ENCODE peak calls at places on chromosomes 7 and 10, in eight cellular contexts. One of them, this sample, is unnamed.

GRCh38 chr10:79241990-79242619 is 105.2 kb upstream of the PPIF start:
- DNase-seq in lung: peak; percentile 64
- DNase-seq in uterus: peak; percentile 68
- DNase-seq in HCT116: no peak
- DNase-seq in HFFc6: peak; percentile 42
- DNase-seq in AG09309: no peak
- DNase-seq in GM20000: peak; percentile 86
- DNase-seq in endothelial cell: peak; percentile 73
- DNase-seq in this sample: peak; percentile 88

GRCh38 chr7:158959021-158959717 is 102.8 kb downstream of the DYNC2I1 start:
- DNase-seq in GM20000: no peak
- DNase-seq in HFFc6: no peak
- DNase-seq in uterus: no peak
- DNase-seq in AG09309: no peak
- DNase-seq in lung: no peak
- DNase-seq in endothelial cell: no peak
- DNase-seq in HCT116: no peak
- DNase-seq in this sample: no peak

GRCh38 chr7:1966631-1967200 is 266.0 kb downstream of the MAD1L1 start:
- DNase-seq in AG09309: no peak
- DNase-seq in endothelial cell: no peak
- DNase-seq in lung: no peak
- DNase-seq in HFFc6: no peak
- DNase-seq in GM20000: no peak
- DNase-seq in uterus: no peak
- DNase-seq in HCT116: no peak
- DNase-seq in this sample: no peak

GRCh38 chr10:94439275-94439861 is 37.0 kb downstream of the TBC1D12 start:
- DNase-seq in GM20000: no peak
- DNase-seq in HFFc6: no peak
- DNase-seq in uterus: no peak
- DNase-seq in HCT116: no peak
- DNase-seq in endothelial cell: peak; percentile 9
- DNase-seq in AG09309: no peak
- DNase-seq in lung: no peak
- DNase-seq in this sample: no peak

GRCh38 chr10:71406878-71407277 is 10.2 kb downstream of the CDH23 start:
- DNase-seq in HFFc6: no peak
- DNase-seq in AG09309: no peak
- DNase-seq in lung: no peak
- DNase-seq in endothelial cell: no peak
- DNase-seq in uterus: no peak
- DNase-seq in HCT116: no peak
- DNase-seq in GM20000: no peak
- DNase-seq in this sample: no peak

GRCh38 chr7:150972094-150972493 is 6.0 kb downstream of the KCNH2 start:
- DNase-seq in HCT116: no peak
- DNase-seq in HFFc6: no peak
- DNase-seq in GM20000: no peak
- DNase-seq in lung: no peak
- DNase-seq in uterus: peak; percentile 90
- DNase-seq in endothelial cell: no peak
- DNase-seq in AG09309: no peak
- DNase-seq in this sample: no peak

GRCh38 chr7:110358028-110358427 is 732.9 kb upstream of the LRRN3 start:
- DNase-seq in endothelial cell: no peak
- DNase-seq in AG09309: no peak
- DNase-seq in GM20000: no peak
- DNase-seq in uterus: no peak
- DNase-seq in HCT116: no peak
- DNase-seq in lung: no peak
- DNase-seq in HFFc6: peak; percentile 47
- DNase-seq in this sample: no peak

GRCh38 chr7:74056096-74056915 is 27.3 kb upstream of the LIMK1 start:
- DNase-seq in endothelial cell: no peak
- DNase-seq in lung: no peak
- DNase-seq in uterus: no peak
- DNase-seq in GM20000: no peak
- DNase-seq in HFFc6: no peak
- DNase-seq in AG09309: no peak
- DNase-seq in HCT116: no peak
- DNase-seq in this sample: no peak

GRCh38 chr7:45626441-45627430 is 52.6 kb downstream of the ADCY1 start:
- DNase-seq in AG09309: no peak
- DNase-seq in uterus: no peak
- DNase-seq in lung: no peak
- DNase-seq in HCT116: no peak
- DNase-seq in HFFc6: no peak
- DNase-seq in endothelial cell: no peak
- DNase-seq in GM20000: no peak
- DNase-seq in this sample: no peak

GRCh38 chr7:125934539-125934938 is 1004.9 kb upstream of the POT1 start:
- DNase-seq in AG09309: no peak
- DNase-seq in uterus: no peak
- DNase-seq in HFFc6: no peak
- DNase-seq in GM20000: no peak
- DNase-seq in lung: no peak
- DNase-seq in HCT116: peak; percentile 80
- DNase-seq in endothelial cell: no peak
- DNase-seq in this sample: no peak

GRCh38 chr7:114822131-114822530 is 99.8 kb upstream of the MDFIC start:
- DNase-seq in HFFc6: no peak
- DNase-seq in GM20000: no peak
- DNase-seq in AG09309: no peak
- DNase-seq in HCT116: no peak
- DNase-seq in lung: no peak
- DNase-seq in uterus: no peak
- DNase-seq in endothelial cell: no peak
- DNase-seq in this sample: no peak

GRCh38 chr10:43211030-43211429 is 55.8 kb downstream of the RASGEF1A start:
- DNase-seq in HFFc6: peak; percentile 5
- DNase-seq in uterus: no peak
- DNase-seq in HCT116: no peak
- DNase-seq in lung: no peak
- DNase-seq in endothelial cell: no peak
- DNase-seq in AG09309: no peak
- DNase-seq in GM20000: no peak
- DNase-seq in this sample: no peak

GRCh38 chr7:16563281-16564022 is 36.8 kb downstream of the LRRC72 start:
- DNase-seq in lung: no peak
- DNase-seq in endothelial cell: no peak
- DNase-seq in HCT116: no peak
- DNase-seq in GM20000: peak; percentile 28
- DNase-seq in HFFc6: no peak
- DNase-seq in AG09309: no peak
- DNase-seq in uterus: no peak
- DNase-seq in this sample: peak; percentile 9

GRCh38 chr7:44754802-44755697 is 6.4 kb downstream of the ZMIZ2 start:
- DNase-seq in endothelial cell: no peak
- DNase-seq in HFFc6: no peak
- DNase-seq in HCT116: no peak
- DNase-seq in uterus: no peak
- DNase-seq in AG09309: no peak
- DNase-seq in GM20000: no peak
- DNase-seq in lung: no peak
- DNase-seq in this sample: no peak

GRCh38 chr10:22986771-22987542 is 59.1 kb downstream of the ARMC3 start:
- DNase-seq in uterus: no peak
- DNase-seq in HCT116: peak; percentile 21
- DNase-seq in AG09309: peak; percentile 7
- DNase-seq in endothelial cell: no peak
- DNase-seq in lung: no peak
- DNase-seq in GM20000: peak; percentile 22
- DNase-seq in HFFc6: peak; percentile 20
- DNase-seq in this sample: no peak
- TF ChIP-seq CTCF in uterus: peak; percentile 16
- TF ChIP-seq CTCF in HCT116: peak; percentile 57
- TF ChIP-seq CTCF in AG09309: peak; percentile 25
- TF ChIP-seq CTCF in endothelial cell: no peak
- TF ChIP-seq CTCF in lung: peak; percentile 6
- TF ChIP-seq CTCF in GM20000: no peak
- TF ChIP-seq CTCF in HFFc6: peak; percentile 74
- TF ChIP-seq CTCF in this sample: peak; percentile 26

DNA sequence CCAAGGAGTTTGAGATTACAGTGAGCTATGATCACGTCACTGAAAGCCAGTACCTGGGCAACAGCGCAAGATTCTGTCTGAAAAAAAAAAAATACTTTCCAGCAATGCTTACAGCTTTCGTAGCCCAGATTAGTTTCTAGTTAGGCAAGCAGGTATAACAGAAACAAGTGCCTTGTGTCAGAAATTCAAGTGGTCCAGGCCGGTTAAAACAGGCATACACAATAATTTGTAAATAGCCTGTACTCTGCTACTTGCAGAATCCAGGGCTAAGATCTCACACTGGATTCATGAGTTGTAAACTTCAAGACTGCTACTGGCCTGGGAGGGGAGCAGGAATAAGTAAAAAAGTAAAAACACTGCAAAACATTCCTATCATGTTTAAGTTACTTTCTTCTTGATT is 512.9 kb downstream of the IPMK start:
- DNase-seq in HFFc6: no peak
- DNase-seq in endothelial cell: no peak
- DNase-seq in lung: no peak
- DNase-seq in HCT116: no peak
- DNase-seq in AG09309: no peak
- DNase-seq in GM20000: no peak
- DNase-seq in uterus: no peak
- DNase-seq in this sample: no peak
- TF ChIP-seq CTCF in HFFc6: no peak
- TF ChIP-seq CTCF in endothelial cell: no peak
- TF ChIP-seq CTCF in lung: no peak
- TF ChIP-seq CTCF in HCT116: no peak
- TF ChIP-seq CTCF in AG09309: no peak
- TF ChIP-seq CTCF in GM20000: no peak
- TF ChIP-seq CTCF in uterus: no peak
- TF ChIP-seq CTCF in this sample: no peak

DNA sequence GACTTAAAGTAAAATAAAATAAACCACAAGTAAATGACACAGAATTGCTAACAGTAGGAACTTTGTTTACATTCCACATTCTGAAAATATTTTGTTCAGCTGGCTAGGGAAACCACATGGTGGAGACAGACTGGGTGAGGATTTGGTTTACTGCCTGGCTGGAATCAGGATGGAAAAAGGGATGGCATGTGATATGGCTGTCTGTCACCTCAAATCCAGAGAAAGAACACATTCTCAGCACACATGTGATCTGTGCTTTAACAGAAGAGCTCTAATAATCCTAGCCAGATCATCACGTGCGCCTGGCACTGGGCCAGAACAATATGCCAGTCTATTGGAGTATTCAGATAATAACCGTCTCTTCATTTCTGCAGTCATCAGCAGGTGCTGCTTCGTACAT is 90.9 kb upstream of the PIP4K2A start:
- DNase-seq in HFFc6: peak; percentile 69
- DNase-seq in AG09309: no peak
- DNase-seq in uterus: no peak
- DNase-seq in endothelial cell: no peak
- DNase-seq in HCT116: no peak
- DNase-seq in GM20000: no peak
- DNase-seq in lung: no peak
- DNase-seq in this sample: no peak
- TF ChIP-seq CTCF in HFFc6: peak; percentile 42
- TF ChIP-seq CTCF in AG09309: peak; percentile 18
- TF ChIP-seq CTCF in uterus: no peak
- TF ChIP-seq CTCF in endothelial cell: no peak
- TF ChIP-seq CTCF in HCT116: no peak
- TF ChIP-seq CTCF in GM20000: no peak
- TF ChIP-seq CTCF in lung: no peak
- TF ChIP-seq CTCF in this sample: no peak

GRCh38 chr7:43753401-43753800 is 5.1 kb upstream of the BLVRA start:
- DNase-seq in GM20000: no peak
- DNase-seq in uterus: no peak
- DNase-seq in HCT116: no peak
- DNase-seq in endothelial cell: no peak
- DNase-seq in HFFc6: no peak
- DNase-seq in AG09309: no peak
- DNase-seq in lung: no peak
- DNase-seq in this sample: no peak

GRCh38 chr7:43754596-43754995 is 3.9 kb upstream of the BLVRA start:
- DNase-seq in GM20000: no peak
- DNase-seq in lung: no peak
- DNase-seq in endothelial cell: no peak
- DNase-seq in uterus: no peak
- DNase-seq in AG09309: no peak
- DNase-seq in HCT116: no peak
- DNase-seq in HFFc6: no peak
- DNase-seq in this sample: no peak

GRCh38 chr7:43752411-43752810 is 6.1 kb upstream of the BLVRA start:
- DNase-seq in HFFc6: no peak
- DNase-seq in AG09309: no peak
- DNase-seq in GM20000: no peak
- DNase-seq in endothelial cell: no peak
- DNase-seq in lung: no peak
- DNase-seq in uterus: no peak
- DNase-seq in HCT116: no peak
- DNase-seq in this sample: no peak

GRCh38 chr7:43756368-43757072 is 2.0 kb upstream of the BLVRA start:
- DNase-seq in endothelial cell: no peak
- DNase-seq in HCT116: no peak
- DNase-seq in HFFc6: peak; percentile 70
- DNase-seq in GM20000: peak; percentile 47
- DNase-seq in AG09309: peak; percentile 20
- DNase-seq in uterus: no peak
- DNase-seq in lung: no peak
- DNase-seq in this sample: peak; percentile 22

DNA sequence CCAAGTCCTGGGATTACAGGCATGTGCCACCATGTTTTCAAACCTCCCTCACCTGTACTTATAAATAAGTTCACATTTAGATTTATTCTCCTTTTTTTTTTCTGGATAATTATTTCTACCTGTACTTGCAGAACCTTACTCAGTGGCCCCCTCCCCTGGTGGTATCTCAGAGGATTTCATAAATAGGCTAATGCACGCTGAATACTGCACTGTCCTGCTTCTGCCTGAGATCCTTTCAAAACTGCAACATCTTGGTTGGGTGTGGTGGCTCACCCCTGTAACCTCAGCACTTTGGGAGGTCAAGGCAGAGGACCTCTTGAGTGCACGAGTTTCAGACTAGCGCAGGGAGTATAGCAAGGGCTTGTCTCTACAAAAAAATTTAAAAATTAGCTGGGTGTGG is 4.6 kb upstream of the BLVRA start:
- DNase-seq in AG09309: no peak
- DNase-seq in HCT116: no peak
- DNase-seq in endothelial cell: no peak
- DNase-seq in lung: no peak
- DNase-seq in uterus: no peak
- DNase-seq in HFFc6: no peak
- DNase-seq in GM20000: no peak
- DNase-seq in this sample: no peak
- TF ChIP-seq CTCF in AG09309: peak; percentile 5
- TF ChIP-seq CTCF in HCT116: no peak
- TF ChIP-seq CTCF in endothelial cell: no peak
- TF ChIP-seq CTCF in lung: no peak
- TF ChIP-seq CTCF in uterus: no peak
- TF ChIP-seq CTCF in HFFc6: peak; percentile 32
- TF ChIP-seq CTCF in GM20000: no peak
- TF ChIP-seq CTCF in this sample: no peak